ENCODE peak calls at places on chromosomes 11 and 22, in ten cellular contexts. V is sigmoid colon, Q is cardiac fibroblast, O is AG09309, N is dorsolateral prefrontal cortex, J is tibial artery, K is GM23338, S is heart left ventricle, M is spleen, L is transverse colon. T is an unnamed sample.

GRCh38 chr11:66727282-66727882 is 1.6 kb downstream of the SPTBN2 start:
- DNase-seq in V (peak; percentile 59), Q (no peak), O (no peak), N (peak; percentile 52), J (no peak), K (peak; percentile 61), S (no peak), M (no peak), L (peak; percentile 34), T (no peak)

GRCh38 chr11:83521647-83522596 is 235.8 kb upstream of the CCDC90B start:
- DNase-seq in V (no peak), Q (peak; percentile 12), O (peak; percentile 2), N (no peak), J (no peak), K (peak; percentile 76), S (no peak), M (no peak), L (no peak), T (peak; percentile 49)

GRCh38 chr11:119491753-119492455 is 68.9 kb upstream of the THY1 start:
- DNase-seq in V (no peak), Q (peak; percentile 42), O (no peak), N (peak; percentile 35), J (no peak), K (peak; percentile 62), S (peak; percentile 9), M (peak; percentile 31), L (no peak), T (peak; percentile 34)

GRCh38 chr11:93089474-93090102 is 108.2 kb downstream of the SLC36A4 start:
- DNase-seq in V (no peak), Q (peak; percentile 81), O (peak; percentile 24), N (peak; percentile 27), J (no peak), K (peak; percentile 78), S (no peak), M (no peak), L (peak; percentile 27), T (peak; percentile 54)

GRCh38 chr11:102313225-102313940 is 3.9 kb upstream of the BIRC3 start:
- DNase-seq in V (no peak), Q (no peak), O (no peak), N (no peak), J (no peak), K (no peak), S (no peak), M (no peak), L (no peak), T (no peak)

GRCh38 chr11:120792306-120792705 is 231.6 kb upstream of the TBCEL start:
- DNase-seq in V (peak; percentile 1), Q (no peak), O (no peak), N (no peak), J (peak; percentile 0), K (no peak), S (no peak), M (no peak), L (peak; percentile 30), T (no peak)

GRCh38 chr22:19634576-19634975 is 79.7 kb upstream of the SEPTIN5 start:
- DNase-seq in V (peak; percentile 10), Q (no peak), O (no peak), N (no peak), J (peak; percentile 15), K (no peak), S (no peak), M (no peak), L (no peak), T (no peak)

GRCh38 chr11:121282376-121282775 is 10.2 kb upstream of the SC5D start:
- DNase-seq in V (no peak), Q (no peak), O (no peak), N (no peak), J (no peak), K (no peak), S (no peak), M (no peak), L (no peak), T (peak; percentile 15)

GRCh38 chr22:45508814-45509213 is 6.1 kb downstream of the FBLN1 start:
- DNase-seq in V (no peak), Q (no peak), O (no peak), N (no peak), J (no peak), K (no peak), S (no peak), M (no peak), L (no peak), T (no peak)

GRCh38 chr22:45504703-45505341 is 2.1 kb downstream of the FBLN1 start:
- DNase-seq in V (no peak), Q (peak; percentile 46), O (no peak), N (no peak), J (peak; percentile 75), K (peak; percentile 47), S (peak; percentile 61), M (no peak), L (no peak), T (no peak)

GRCh38 chr22:45505991-45506743 is 3.5 kb downstream of the FBLN1 start:
- DNase-seq in V (no peak), Q (no peak), O (no peak), N (no peak), J (peak; percentile 44), K (peak; percentile 31), S (no peak), M (no peak), L (no peak), T (no peak)

GRCh38 chr22:45507798-45508197 is 5.1 kb downstream of the FBLN1 start:
- DNase-seq in V (no peak), Q (no peak), O (no peak), N (no peak), J (no peak), K (no peak), S (no peak), M (no peak), L (no peak), T (no peak)

DNA sequence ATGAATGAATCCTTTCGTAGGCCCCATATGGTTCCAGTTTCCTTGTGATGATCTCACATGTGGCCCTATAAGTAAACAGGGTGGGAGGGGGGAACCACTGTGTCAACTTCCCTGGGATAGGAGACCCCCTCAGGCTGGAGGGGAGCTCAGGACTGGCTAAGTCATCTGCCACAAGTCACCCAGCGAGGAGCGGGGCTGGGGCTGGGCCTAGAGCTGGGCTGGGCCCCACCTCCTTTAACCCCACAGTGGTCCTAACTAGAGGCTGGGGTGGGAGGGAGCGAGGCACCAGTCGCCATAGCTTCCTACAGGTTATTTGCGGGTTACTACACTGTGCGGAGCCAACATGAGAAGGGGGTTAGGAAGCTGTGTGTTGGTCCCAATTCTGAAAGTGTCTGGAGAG is 4.3 kb downstream of the FBLN1 start:
- DNase-seq in V (no peak), Q (no peak), O (no peak), N (no peak), J (no peak), K (no peak), S (no peak), M (no peak), L (no peak), T (no peak)
- H3K4me3 ChIP-seq in V (no peak overlapping the region), Q (no peak overlapping the region), O (no peak overlapping the region), N (no peak overlapping the region), J (no peak overlapping the region), K (no peak overlapping the region), S (no peak overlapping the region), M (no peak overlapping the region), L (no peak overlapping the region), T (no peak overlapping the region)

GRCh38 chr11:129280027-129280811 is 88.1 kb upstream of the ARHGAP32 start:
- DNase-seq in V (no peak), Q (peak; percentile 42), O (no peak), N (no peak), J (no peak), K (no peak), S (no peak), M (no peak), L (peak; percentile 8), T (peak; percentile 77)

GRCh38 chr11:129278586-129279319 is 86.6 kb upstream of the ARHGAP32 start:
- DNase-seq in V (no peak), Q (no peak), O (no peak), N (no peak), J (no peak), K (peak; percentile 33), S (peak; percentile 28), M (peak; percentile 80), L (peak; percentile 12), T (no peak)

GRCh38 chr11:129281471-129282268 is 89.5 kb upstream of the ARHGAP32 start:
- DNase-seq in V (no peak), Q (no peak), O (no peak), N (no peak), J (no peak), K (no peak), S (no peak), M (no peak), L (no peak), T (no peak)

GRCh38 chr11:129277216-129277838 is 85.2 kb upstream of the ARHGAP32 start:
- DNase-seq in V (no peak), Q (no peak), O (no peak), N (no peak), J (no peak), K (no peak), S (no peak), M (no peak), L (no peak), T (peak; percentile 18)

DNA sequence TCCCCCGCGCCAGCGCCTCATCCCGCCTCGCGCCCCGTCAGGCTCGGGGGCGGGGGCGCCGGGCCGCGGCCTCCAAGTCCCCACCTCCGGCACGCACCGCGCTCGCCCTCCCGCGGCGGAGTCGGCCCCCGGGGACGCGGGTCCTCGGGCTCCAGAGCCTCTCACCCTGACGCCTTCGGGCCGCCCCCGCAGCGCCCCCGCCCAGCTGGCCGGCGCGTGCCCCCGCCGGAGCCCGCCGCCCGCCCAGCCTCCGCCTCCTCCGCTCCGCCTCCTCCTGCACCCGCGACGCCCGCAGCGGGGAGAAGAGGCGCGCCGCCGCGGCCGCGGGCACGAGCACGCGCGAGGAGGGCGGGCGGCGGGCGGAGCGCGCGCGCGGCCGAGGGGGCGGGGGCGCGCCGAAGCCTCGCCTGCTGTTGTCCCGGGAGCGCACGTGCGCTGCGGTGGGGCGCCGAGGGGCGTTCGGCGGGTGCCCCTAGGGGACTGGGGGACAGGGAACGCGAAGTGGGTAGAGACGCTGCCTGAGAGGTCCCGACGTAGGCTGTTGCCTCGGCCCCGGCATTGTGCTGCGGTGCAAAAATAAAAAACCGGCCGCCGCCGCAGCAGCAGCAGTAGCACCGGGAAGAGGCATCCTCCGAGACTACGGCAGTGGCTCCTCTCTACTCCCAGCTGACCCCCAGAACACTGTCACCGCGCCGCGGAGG is 87.4 kb upstream of the ARHGAP32 start:
- DNase-seq in V (peak; percentile 87), Q (peak; percentile 69), O (peak; percentile 10), N (peak; percentile 48), J (peak; percentile 84), K (peak; percentile 89), S (peak; percentile 78), M (peak; percentile 94), L (peak; percentile 84), T (peak; percentile 56)
- TF ChIP-seq CTCF in V (no peak), Q (no peak), O (no peak), N (no peak), J (no peak), K (no peak), S (no peak), M (no peak), L (no peak), T (no peak)

DNA sequence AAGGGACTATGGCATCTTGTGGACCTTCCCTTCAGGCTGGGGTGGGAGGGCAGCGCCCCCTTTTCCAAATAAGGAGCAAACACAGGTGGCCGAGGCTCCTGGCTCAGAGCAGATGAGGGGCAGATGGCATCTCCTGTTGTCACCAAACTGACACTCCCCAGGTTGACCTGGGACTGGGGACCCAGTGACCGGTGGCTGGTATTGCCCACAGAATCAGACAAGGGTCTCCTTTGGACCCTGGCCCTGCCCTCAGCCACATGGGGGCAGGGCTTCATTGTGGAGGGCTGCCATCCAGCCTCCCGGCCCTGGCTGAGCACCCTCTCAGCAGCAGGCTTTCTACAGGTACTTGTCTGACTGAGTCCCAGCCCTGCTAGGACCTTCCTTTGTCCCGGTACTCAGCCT is 842 bp upstream of the SIGIRR start:
- DNase-seq in V (no peak), Q (no peak), O (no peak), N (no peak), J (no peak), K (no peak), S (peak; percentile 22), M (peak; percentile 78), L (peak; percentile 17), T (no peak)
- H3K4me3 ChIP-seq in V (peak overlapping the region; percentile 34), Q (no peak overlapping the region), O (no peak overlapping the region), N (no peak overlapping the region), J (peak overlapping the region; percentile 36), K (peak overlapping the region; percentile 78), S (peak overlapping the region; percentile 66), M (peak overlapping the region; percentile 64), L (no peak overlapping the region), T (no peak overlapping the region)

GRCh38 chr11:2930705-2931415 is 1.6 kb upstream of the PHLDA2 start:
- DNase-seq in V (peak; percentile 71), Q (peak; percentile 51), O (no peak), N (no peak), J (peak; percentile 78), K (peak; percentile 94), S (peak; percentile 66), M (peak; percentile 89), L (peak; percentile 93), T (peak; percentile 29)

GRCh38 chr11:2929511-2929879 is 275 bp upstream of the PHLDA2 start:
- DNase-seq in V (peak; percentile 72), Q (peak; percentile 76), O (no peak), N (no peak), J (peak; percentile 82), K (no peak), S (peak; percentile 68), M (peak; percentile 84), L (peak; percentile 88), T (peak; percentile 70)

GRCh38 chr11:2928605-2929510 is at the start of gene PHLDA2:
- DNase-seq in V (peak; percentile 71), Q (peak; percentile 82), O (no peak), N (peak; percentile 45), J (peak; percentile 76), K (peak; percentile 69), S (peak; percentile 64), M (peak; percentile 84), L (peak; percentile 73), T (peak; percentile 82)

GRCh38 chr11:2931416-2931746 is 2.2 kb upstream of the PHLDA2 start:
- DNase-seq in V (peak; percentile 60), Q (no peak), O (no peak), N (no peak), J (no peak), K (no peak), S (no peak), M (no peak), L (no peak), T (no peak)

GRCh38 chr11:2929880-2930704 is 872 bp upstream of the PHLDA2 start:
- DNase-seq in V (peak; percentile 70), Q (peak; percentile 53), O (no peak), N (no peak), J (peak; percentile 70), K (peak; percentile 69), S (peak; percentile 61), M (peak; percentile 82), L (peak; percentile 79), T (peak; percentile 62)
- TF ChIP-seq CTCF in V (no peak), Q (peak; percentile 55), O (peak; percentile 58), N (no peak), J (peak; percentile 15), K (no peak), S (no peak), M (peak; percentile 56), L (no peak), T (peak; percentile 40)

T was measured in fibroblast of mammary gland.